ENCODE peak calls at places on chromosomes 5 and 9, in four cellular contexts. U is T1000, O is upper lobe of right lung, M is neuronal stem cell. Q is an unnamed sample.

GRCh38 chr9:72476617-72477375 is 44.6 kb upstream of the TMC1 start:
- DNase-seq in U (peak), O (no peak), M (no peak), Q (peak)

GRCh38 chr5:51694826-51695225 is 311.6 kb downstream of the ISL1 start:
- DNase-seq in U (no peak), O (no peak), M (no peak), Q (no peak)

GRCh38 chr9:120900821-120901220 is 23.8 kb upstream of the PHF19 start:
- DNase-seq in U (no peak), O (no peak), M (no peak), Q (no peak)

GRCh38 chr5:37086466-37087178 is 162.6 kb downstream of the CPLANE1 start:
- DNase-seq in U (peak), O (no peak), M (no peak), Q (peak)

GRCh38 chr5:43301653-43302091 is 11.5 kb downstream of the HMGCS1 start:
- DNase-seq in U (no peak), O (no peak), M (no peak), Q (no peak)

GRCh38 chr5:55344392-55344992 is 36.7 kb downstream of the MTREX start:
- DNase-seq in U (peak), O (no peak), M (peak), Q (peak)

GRCh38 chr5:8033261-8033660 is 164.3 kb downstream of the MTRR start:
- DNase-seq in U (no peak), O (no peak), M (no peak), Q (no peak)

GRCh38 chr9:9614607-9615006 is 998.2 kb downstream of the PTPRD start:
- DNase-seq in U (no peak), O (no peak), M (no peak), Q (no peak)

GRCh38 chr5:111829701-111830100 is 72.7 kb upstream of the NREP start:
- DNase-seq in U (peak), O (no peak), M (no peak), Q (peak)

GRCh38 chr9:27276182-27277030 is 20.5 kb downstream of the EQTN start:
- DNase-seq in U (no peak), O (no peak), M (peak), Q (no peak)

GRCh38 chr5:175542232-175542965 is 64.0 kb downstream of the SFXN1 start:
- DNase-seq in U (no peak), O (no peak), M (no peak), Q (no peak)

GRCh38 chr9:21688108-21689102 is 114.0 kb upstream of the MTAP start:
- DNase-seq in U (no peak), O (no peak), M (no peak), Q (peak)

GRCh38 chr9:110638381-110638954 is 30.1 kb upstream of the MUSK start:
- DNase-seq in U (no peak), O (no peak), M (no peak), Q (no peak)

GRCh38 chr9:37197158-37198033 is 77.0 kb downstream of the ZCCHC7 start:
- DNase-seq in U (no peak), O (no peak), M (no peak), Q (no peak)

Q was measured in SJSA1.